ENCODE peak calls at places on chromosomes 1 and 21, in six cellular contexts. H, U, Q, E, A and F are unnamed samples.

GRCh38 chr1:231460614-231461013 is 38.5 kb upstream of the EGLN1 start:
- DNase-seq in Q (no peak), H (no peak), U (no peak), A (peak; percentile 96), E (no peak), F (no peak)

GRCh38 chr21:35102488-35103407 is 53.6 kb upstream of the RUNX1 start:
- DNase-seq in E (no peak), H (no peak), Q (no peak), U (no peak), A (peak; percentile 96), F (peak; percentile 47)

GRCh38 chr1:93716974-93717373 is 35.3 kb upstream of the BCAR3 start:
- DNase-seq in H (no peak), U (no peak), E (no peak), Q (no peak), A (peak; percentile 23), F (no peak)

GRCh38 chr1:39167632-39168209 is 36.8 kb upstream of the MACF1 start:
- DNase-seq in E (no peak), H (no peak), A (peak; percentile 95), U (no peak), Q (no peak), F (no peak)

GRCh38 chr1:200075938-200076546 is 48.5 kb downstream of the NR5A2 start:
- DNase-seq in A (no peak), U (peak; percentile 62), H (no peak), Q (no peak), E (peak; percentile 59), F (no peak)

GRCh38 chr1:178693368-178693767 is 31.7 kb upstream of the RALGPS2 start:
- DNase-seq in U (no peak), E (no peak), A (no peak), Q (no peak), H (no peak), F (no peak)

GRCh38 chr1:206704239-206704638 is 19.5 kb downstream of the MAPKAPK2 start:
- DNase-seq in U (no peak), Q (no peak), H (no peak), E (no peak), A (no peak), F (no peak)

GRCh38 chr1:56911098-56911497 is 54.7 kb downstream of the C8B start:
- DNase-seq in U (no peak), H (no peak), A (peak; percentile 48), E (no peak), Q (no peak), F (no peak)

GRCh38 chr1:100354971-100355394 is 2.7 kb downstream of the CDC14A start:
- DNase-seq in U (no peak), A (peak; percentile 32), E (no peak), H (peak; percentile 75), Q (peak; percentile 67), F (no peak)

GRCh38 chr1:3217887-3218679 is 149.1 kb downstream of the PRDM16 start:
- DNase-seq in E (no peak), A (no peak), Q (no peak), H (no peak), U (no peak), F (no peak)

GRCh38 chr1:180911640-180912161 is 996 bp upstream of the KIAA1614 start:
- DNase-seq in U (no peak), E (no peak), Q (no peak), A (no peak), H (no peak), F (no peak)

GRCh38 chr1:111592389-111593361 is 26.9 kb upstream of the RAP1A start:
- DNase-seq in Q (peak; percentile 47), H (peak; percentile 11), U (peak; percentile 52), A (peak; percentile 45), E (peak; percentile 7), F (peak; percentile 91)

GRCh38 chr1:17248781-17249180 is at the start of gene PADI3:
- DNase-seq in Q (no peak), A (no peak), H (no peak), U (no peak), E (no peak), F (no peak)

GRCh38 chr1:55329091-55329490 is 113.9 kb upstream of the USP24 start:
- DNase-seq in A (no peak), Q (no peak), H (no peak), E (no peak), U (no peak), F (peak; percentile 50)

GRCh38 chr1:9909222-9910046 is 635 bp downstream of the CTNNBIP1 start:
- DNase-seq in Q (peak; percentile 71), A (peak; percentile 36), U (no peak), H (no peak), E (no peak), F (peak; percentile 60)

GRCh38 chr21:17436626-17437111 is 76.2 kb upstream of the CXADR start:
- DNase-seq in U (no peak), H (no peak), Q (no peak), E (no peak), A (no peak), F (no peak)

GRCh38 chr1:6785721-6786505 is 659 bp downstream of the CAMTA1 start:
- DNase-seq in H (no peak), Q (no peak), E (peak; percentile 44), A (peak; percentile 34), U (no peak), F (peak; percentile 70)

GRCh38 chr1:226736908-226737818 is 1.9 kb downstream of the ITPKB start:
- DNase-seq in E (no peak), H (peak; percentile 50), A (no peak), Q (peak; percentile 30), U (no peak), F (peak; percentile 70)

GRCh38 chr1:114853584-114853983 is 1.1 kb upstream of the SYCP1 start:
- DNase-seq in H (no peak), E (no peak), A (no peak), U (no peak), Q (no peak), F (no peak)

GRCh38 chr1:23904748-23905357 is 8.3 kb downstream of the CNR2 start:
- DNase-seq in H (no peak), Q (no peak), U (no peak), E (no peak), A (peak; percentile 51), F (no peak)

GRCh38 chr1:10361515-10361914 is 37.3 kb upstream of the PGD start:
- DNase-seq in E (no peak), U (no peak), H (no peak), A (no peak), Q (no peak), F (peak; percentile 65)

GRCh38 chr21:42746593-42747266 is 93.3 kb downstream of the PDE9A start:
- DNase-seq in U (no peak), A (peak; percentile 10), Q (no peak), H (no peak), E (no peak), F (peak; percentile 61)

GRCh38 chr1:214107322-214108096 is 119.7 kb downstream of the PROX1 start:
- DNase-seq in H (no peak), U (no peak), E (no peak), Q (no peak), A (no peak), F (peak; percentile 70)

GRCh38 chr1:66571789-66572188 is 37.8 kb downstream of the SGIP1 start:
- DNase-seq in Q (no peak), H (no peak), E (no peak), U (no peak), A (no peak), F (no peak)